ENCODE peak calls at places on chromosomes 6 and 20, in five cellular contexts. I is neural crest cell; O is osteocyte; H is stimulated activated CD4-positive, alpha-beta T cell treated with anti-CD3 and anti-CD28 coated beads, Interleukin-15, amount 100 ng/mL, for 1 hour; Q is iris pigment epithelial cell. L is an unnamed sample.

GRCh38 chr6:42387336-42387735 is 64.4 kb downstream of the TRERF1 start:
- DNase-seq in I (no peak), O (no peak), H (no peak), Q (no peak), L (no peak)

GRCh38 chr20:38290829-38291581 is 13.0 kb upstream of the BPI start:
- DNase-seq in I (peak; percentile 38), O (peak; percentile 88), H (no peak), Q (peak; percentile 97), L (peak; percentile 79)

GRCh38 chr6:110543106-110543505 is 66.7 kb upstream of the SLC22A16 start:
- DNase-seq in I (no peak), O (no peak), H (no peak), Q (no peak), L (no peak)

GRCh38 chr6:25942561-25943147 is 12.2 kb upstream of the SLC17A2 start:
- DNase-seq in I (no peak), O (no peak), H (no peak), Q (peak; percentile 61), L (no peak)

GRCh38 chr6:159988983-159989454 is 20.1 kb downstream of the IGF2R start:
- DNase-seq in I (no peak), O (no peak), H (no peak), Q (peak; percentile 77), L (peak; percentile 64)

GRCh38 chr6:36349240-36349639 is 12.6 kb upstream of the BNIP5 start:
- DNase-seq in I (no peak), O (no peak), H (no peak), Q (no peak), L (no peak)

GRCh38 chr20:25629816-25630499 is 6.1 kb upstream of the NANP start:
- DNase-seq in I (no peak), O (no peak), H (no peak), Q (no peak), L (peak; percentile 6)

GRCh38 chr6:109332748-109333147 is 49.5 kb downstream of the CD164 start:
- DNase-seq in I (no peak), O (no peak), H (no peak), Q (no peak), L (no peak)

GRCh38 chr6:16059496-16059895 is 69.4 kb upstream of the MYLIP start:
- DNase-seq in I (no peak), O (no peak), H (no peak), Q (no peak), L (no peak)

L was measured in astrocyte.